ENCODE peak calls at places on chromosomes 6 and 20, in six cellular contexts. G is body of pancreas, L is heart left ventricle, Y is stomach, B is A549, W is sigmoid colon. C is an unnamed sample.

GRCh38 chr20:17966432-17967312 is 1.9 kb downstream of the SNX5 start:
- DNase-seq in G (no peak), L (no peak), Y (no peak), B (peak), W (no peak), C (peak)

GRCh38 chr6:44151348-44152108 is 7.1 kb upstream of the CAPN11 start:
- DNase-seq in G (peak), L (peak), Y (peak), B (peak), W (peak), C (peak)

GRCh38 chr6:152748843-152749242 is 1.8 kb upstream of the VIP start:
- DNase-seq in G (no peak), L (no peak), Y (no peak), B (peak), W (no peak), C (peak)

GRCh38 chr6:14567031-14567430 is 449.5 kb downstream of the CD83 start:
- DNase-seq in G (no peak), L (no peak), Y (no peak), B (peak), W (no peak), C (no peak)

GRCh38 chr6:7631466-7631865 is 41.5 kb downstream of the SNRNP48 start:
- DNase-seq in G (no peak), L (no peak), Y (no peak), B (no peak), W (no peak), C (no peak)

GRCh38 chr6:166282394-166283032 is 25.7 kb downstream of the PRR18 start:
- DNase-seq in G (no peak), L (no peak), Y (peak), B (no peak), W (no peak), C (no peak)

GRCh38 chr6:130503146-130503545 is 137.3 kb downstream of the TMEM200A start:
- DNase-seq in G (no peak), L (no peak), Y (no peak), B (no peak), W (no peak), C (no peak)

GRCh38 chr20:10236540-10237533 is 18.2 kb downstream of the SNAP25 start:
- DNase-seq in G (no peak), L (no peak), Y (no peak), B (no peak), W (no peak), C (no peak)

GRCh38 chr20:24777746-24778145 is 171.3 kb upstream of the CST7 start:
- DNase-seq in G (no peak), L (no peak), Y (no peak), B (no peak), W (peak), C (no peak)

DNA sequence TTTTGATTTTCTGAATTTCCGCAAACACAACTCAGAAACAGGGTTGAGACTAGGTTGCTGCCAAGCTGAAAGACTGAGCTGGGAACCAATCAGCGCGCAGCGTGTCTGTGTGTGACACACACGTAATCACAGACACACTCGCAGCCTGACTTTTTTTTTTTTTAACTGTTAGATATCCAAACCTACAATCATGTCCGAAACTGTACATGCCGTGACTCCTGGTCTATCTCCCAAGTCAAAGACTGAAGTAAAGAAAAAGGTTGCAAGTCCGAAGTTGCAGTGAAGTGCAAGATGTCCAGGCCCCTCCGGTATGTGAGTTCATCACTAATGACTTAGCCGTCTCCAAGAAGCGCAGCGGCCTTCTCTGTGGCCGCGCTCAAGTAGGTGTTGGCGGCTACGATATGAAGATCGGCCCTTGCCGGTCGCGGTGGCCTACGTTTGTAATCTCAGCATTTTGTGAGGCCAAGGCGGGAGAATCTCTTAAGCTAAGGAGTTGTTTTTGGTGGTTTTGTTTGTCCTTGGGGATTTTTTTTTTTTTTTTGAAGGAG is 108.2 kb downstream of the HFE start:
- DNase-seq in G (peak), L (peak), Y (peak), B (peak), W (peak), C (peak)
- TF ChIP-seq POLR2A in G (peak), L (peak), Y (no peak), B (no peak), W (peak), C (peak)

DNA sequence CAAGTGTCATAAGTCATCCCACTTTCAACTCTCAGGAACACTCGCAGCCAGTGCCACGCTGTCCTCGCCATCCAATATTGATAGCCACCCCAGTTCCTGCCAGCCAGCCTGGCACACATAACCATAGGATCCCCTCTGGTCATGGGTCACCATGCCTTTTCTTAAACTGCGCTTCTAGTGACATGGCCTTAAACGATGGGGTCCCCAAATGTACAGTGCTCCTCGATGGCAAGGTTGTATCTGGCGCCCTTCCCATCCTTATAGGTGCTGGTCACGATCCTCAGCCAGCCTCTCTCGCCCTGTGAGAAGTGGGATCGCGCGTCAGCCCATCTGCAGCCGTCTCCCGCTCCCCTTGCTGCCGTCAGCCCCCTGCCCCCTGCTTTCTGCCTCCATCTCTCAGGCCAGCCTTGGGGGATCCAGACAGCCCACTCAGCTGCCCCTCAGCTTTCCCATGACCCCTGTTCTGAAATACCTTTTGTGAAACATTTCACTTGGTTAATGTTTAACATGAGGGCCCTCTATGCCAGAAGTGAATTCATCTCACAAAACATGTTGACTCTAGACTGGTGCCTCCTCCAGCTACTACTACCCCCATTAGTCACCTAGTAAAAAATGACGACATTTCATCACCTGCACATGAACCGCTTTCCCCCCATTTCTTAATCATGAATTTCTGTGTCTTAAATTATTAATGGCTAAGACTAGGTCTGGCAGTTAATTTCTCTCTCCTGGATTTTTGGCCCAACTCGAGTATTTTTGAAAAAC is 11.4 kb downstream of the CTSZ start:
- DNase-seq in G (no peak), L (peak), Y (no peak), B (peak), W (no peak), C (no peak)
- TF ChIP-seq POLR2A in G (no peak), L (no peak), Y (no peak), B (no peak), W (no peak), C (no peak)

DNA sequence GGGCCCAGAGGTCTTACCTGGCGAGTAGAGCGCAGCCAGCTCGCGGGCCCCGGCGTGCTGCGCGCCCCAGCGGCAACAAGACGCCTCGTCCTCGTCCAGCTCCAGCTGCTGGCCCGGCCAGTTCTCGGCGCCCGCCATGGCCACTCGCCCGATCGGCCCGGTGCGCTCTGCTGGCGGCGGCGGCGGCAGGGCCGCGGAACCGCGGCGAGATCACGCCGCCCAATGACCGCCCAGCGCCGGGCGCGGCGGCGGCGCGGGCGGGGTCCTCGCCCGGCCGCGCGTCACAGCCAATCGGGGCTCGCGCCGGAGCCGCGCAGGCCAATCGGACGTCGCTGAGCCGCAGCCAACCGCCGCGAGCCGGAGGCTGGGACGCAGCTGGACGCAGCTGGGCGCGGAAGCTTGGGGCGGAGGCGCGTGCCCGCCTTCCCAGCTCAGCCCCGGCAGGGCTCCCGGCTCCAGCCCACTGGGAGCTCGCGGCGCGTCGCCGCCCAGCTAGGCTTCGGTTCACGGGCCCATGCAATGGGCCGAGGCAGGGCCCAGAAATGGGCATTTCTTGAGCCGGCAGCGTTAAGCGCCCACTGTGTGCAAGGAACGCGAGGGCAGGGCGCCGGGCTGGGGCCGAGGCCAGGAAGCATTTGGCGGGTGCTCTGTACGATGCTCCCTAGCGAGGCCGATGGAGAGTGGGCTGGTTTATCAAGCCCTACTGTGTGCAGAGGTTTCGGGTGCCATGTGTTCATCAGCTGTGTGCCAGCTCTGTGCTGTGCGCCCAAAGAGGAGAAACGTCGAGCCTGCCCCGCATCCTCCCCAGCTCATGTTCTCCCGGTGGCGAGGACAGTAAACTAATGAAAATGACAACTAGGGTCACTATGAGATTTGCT is at the start of gene PEDS1:
- DNase-seq in G (peak), L (peak), Y (peak), B (peak), W (peak), C (peak)
- TF ChIP-seq POLR2A in G (peak), L (peak), Y (no peak), B (peak), W (peak), C (peak)

DNA sequence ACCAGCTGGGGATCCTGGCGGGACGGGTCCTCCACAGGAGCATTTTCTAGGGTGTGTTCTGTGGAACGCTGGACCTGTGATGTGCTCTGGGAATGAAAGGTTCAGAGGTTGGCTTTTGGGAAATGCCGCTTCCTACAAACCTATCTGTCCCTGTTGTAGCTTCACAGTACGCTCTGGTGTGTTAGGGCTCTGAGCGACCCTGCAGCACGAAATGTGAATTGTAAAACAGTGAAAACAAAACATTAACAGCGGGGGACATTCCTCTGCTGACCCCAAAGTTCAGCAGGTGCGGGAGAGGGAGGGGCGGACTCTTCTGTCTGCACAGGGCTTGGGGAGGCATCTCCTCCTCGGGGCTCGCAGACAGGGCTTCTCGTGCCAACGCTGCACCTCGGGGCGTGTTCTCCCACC is 155.9 kb downstream of the NRN1 start:
- DNase-seq in G (no peak), L (no peak), Y (no peak), B (no peak), W (no peak), C (no peak)
- TF ChIP-seq POLR2A in G (no peak), L (no peak), Y (no peak), B (no peak), W (no peak), C (no peak)

DNA sequence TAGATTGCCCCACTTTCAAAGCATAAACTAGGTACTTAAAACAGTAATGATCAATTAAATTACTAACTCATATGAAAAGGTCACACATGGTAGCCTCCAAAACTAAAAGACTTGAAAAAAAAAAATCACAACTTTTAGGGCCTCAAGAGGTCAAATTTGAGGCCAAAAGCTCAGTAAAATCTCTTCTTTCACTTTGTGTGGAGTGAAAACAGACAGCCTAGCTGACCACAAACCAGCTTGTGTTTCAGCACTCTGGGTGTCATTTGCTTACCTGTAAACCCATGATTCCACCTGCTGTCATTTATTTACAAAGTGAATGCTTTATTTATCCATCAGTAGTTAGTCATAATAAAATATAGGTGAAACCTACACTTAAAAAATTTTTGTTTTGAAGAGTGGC is 34.0 kb downstream of the GNAS start:
- DNase-seq in G (no peak), L (no peak), Y (no peak), B (no peak), W (no peak), C (no peak)
- TF ChIP-seq POLR2A in G (no peak), L (no peak), Y (no peak), B (no peak), W (no peak), C (no peak)

GRCh38 chr20:3209023-3209945 is at the start of gene ITPA:
- DNase-seq in G (peak), L (peak), Y (peak), B (peak), W (no peak), C (peak)
- TF ChIP-seq POLR2A in G (peak), L (peak), Y (no peak), B (peak), W (no peak), C (peak)

DNA sequence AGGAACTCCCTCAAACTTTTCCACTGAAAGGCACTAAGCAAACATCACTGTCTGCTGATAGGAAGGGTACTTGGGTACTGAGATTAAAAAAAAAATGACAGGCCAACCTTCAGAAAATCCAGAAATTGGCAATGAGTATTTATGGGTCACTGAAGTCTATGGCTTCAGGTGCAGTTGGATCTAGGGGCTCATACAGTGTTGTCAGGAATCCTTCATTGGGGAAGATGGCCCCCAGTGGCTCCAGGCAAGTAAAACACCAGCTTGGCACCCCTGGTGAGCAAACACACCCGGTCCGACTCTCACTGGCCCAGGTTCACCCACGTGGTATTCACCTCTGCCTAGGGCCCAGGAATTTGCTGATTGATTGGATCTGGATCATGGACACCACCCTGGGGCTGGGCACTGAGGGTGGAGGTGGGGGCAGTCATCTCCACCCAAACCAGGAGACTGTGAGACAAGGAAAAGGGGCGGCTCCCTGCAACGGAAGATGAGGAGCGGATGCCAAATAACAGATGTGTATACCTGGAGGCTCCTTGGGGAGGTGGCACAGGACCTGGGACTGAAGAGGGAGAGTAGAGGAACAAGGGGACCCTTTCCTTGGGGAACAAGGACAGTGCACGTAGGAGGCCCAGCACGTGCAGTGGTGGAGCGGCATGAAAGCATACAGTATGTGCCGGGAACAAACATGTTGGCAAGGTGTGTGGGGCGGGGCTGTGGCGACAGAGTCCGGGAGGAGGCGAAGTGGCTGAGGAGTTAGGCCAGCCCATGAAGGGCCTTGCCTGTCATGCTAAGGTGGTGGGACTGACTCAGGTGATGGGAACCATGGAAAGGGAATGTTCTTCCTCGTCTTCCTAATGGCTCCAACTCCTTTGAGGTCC is 4.7 kb downstream of the SLC2A10 start:
- DNase-seq in G (no peak), L (no peak), Y (peak), B (no peak), W (no peak), C (no peak)
- TF ChIP-seq POLR2A in G (no peak), L (no peak), Y (no peak), B (no peak), W (no peak), C (no peak)

GRCh38 chr6:111750147-111750546 is 123.1 kb downstream of the FYN start:
- DNase-seq in G (no peak), L (no peak), Y (no peak), B (no peak), W (no peak), C (no peak)

GRCh38 chr6:111748247-111748647 is 125.0 kb downstream of the FYN start:
- DNase-seq in G (no peak), L (no peak), Y (no peak), B (no peak), W (no peak), C (no peak)

GRCh38 chr6:111752476-111752875 is 120.8 kb downstream of the FYN start:
- DNase-seq in G (no peak), L (no peak), Y (no peak), B (no peak), W (no peak), C (no peak)

GRCh38 chr6:111753573-111753972 is 119.7 kb downstream of the FYN start:
- DNase-seq in G (no peak), L (no peak), Y (no peak), B (no peak), W (no peak), C (no peak)

DNA sequence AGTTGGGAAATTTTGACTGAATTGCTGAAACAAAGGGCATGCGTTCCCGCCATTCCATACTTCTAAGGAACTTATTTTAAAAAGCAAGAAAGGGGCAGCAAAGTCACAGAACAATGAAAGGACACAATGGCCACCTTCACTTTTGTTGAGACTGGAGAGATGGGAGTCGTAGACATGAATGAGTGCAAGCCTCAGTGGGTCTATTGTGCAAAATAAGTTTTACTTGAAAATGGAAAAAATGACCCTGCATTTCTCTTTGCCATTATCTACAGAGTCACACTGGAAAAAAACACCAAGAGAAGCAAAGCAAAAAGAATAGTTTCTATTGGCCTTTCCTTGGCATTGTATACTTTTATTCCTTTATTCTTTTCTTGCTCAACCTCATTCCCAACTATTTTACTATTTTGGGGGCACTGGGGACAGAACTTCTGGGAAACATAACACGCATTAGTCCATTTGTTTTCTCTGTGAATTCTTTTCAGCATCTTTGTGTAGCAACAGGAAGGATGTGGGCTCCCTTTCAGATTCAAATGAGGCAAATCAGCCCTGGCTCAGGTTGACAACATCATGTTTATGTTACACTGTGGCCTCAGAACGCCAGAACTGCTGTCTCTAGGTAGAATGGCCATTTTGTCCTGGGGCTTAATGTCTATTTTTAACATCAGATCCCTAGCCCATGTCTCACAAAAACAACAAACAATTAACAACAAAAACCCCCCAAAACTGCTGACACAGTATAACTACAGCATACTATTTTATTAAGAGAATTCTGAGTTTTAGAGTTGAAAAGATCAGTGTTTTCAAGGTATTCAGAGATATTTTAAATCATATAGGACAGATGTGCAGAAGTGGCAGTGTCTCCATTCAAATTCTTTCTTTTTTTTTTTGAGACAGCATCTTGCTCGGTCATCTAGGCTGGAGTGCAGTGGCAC is 122.2 kb downstream of the FYN start:
- DNase-seq in G (no peak), L (no peak), Y (no peak), B (no peak), W (no peak), C (no peak)
- TF ChIP-seq POLR2A in G (no peak), L (no peak), Y (no peak), B (no peak), W (no peak), C (no peak)

GRCh38 chr20:62953167-62953838 is 794 bp downstream of the SLC17A9 start:
- DNase-seq in G (no peak), L (no peak), Y (no peak), B (no peak), W (peak), C (peak)

GRCh38 chr20:62952373-62953166 is at the start of gene SLC17A9:
- DNase-seq in G (peak), L (peak), Y (peak), B (no peak), W (peak), C (peak)

GRCh38 chr20:62955519-62956386 is 3.2 kb downstream of the SLC17A9 start:
- DNase-seq in G (no peak), L (peak), Y (peak), B (no peak), W (no peak), C (no peak)

GRCh38 chr20:62951896-62952372 is 575 bp upstream of the SLC17A9 start:
- DNase-seq in G (no peak), L (no peak), Y (no peak), B (no peak), W (peak), C (no peak)

GRCh38 chr20:62953839-62954703 is 1.6 kb downstream of the SLC17A9 start:
- DNase-seq in G (no peak), L (peak), Y (peak), B (no peak), W (peak), C (peak)
- TF ChIP-seq POLR2A in G (no peak), L (no peak), Y (no peak), B (no peak), W (no peak), C (no peak)

C was measured in erythroblast.